ENCODE peak calls at places on chromosomes 5 and 9, in five cellular contexts. L, U, E, B and Y are unnamed samples.

GRCh38 chr9:29575219-29575618 is 2001.9 kb upstream of the C9orf72 start:
- DNase-seq in L (no peak), B (no peak), U (no peak), E (no peak), Y (no peak)

GRCh38 chr5:174108765-174109164 is 63.3 kb downstream of the NSG2 start:
- DNase-seq in L (no peak), B (no peak), U (no peak), E (no peak), Y (no peak)

GRCh38 chr9:92190536-92190790 is 75.2 kb upstream of the SPTLC1 start:
- DNase-seq in B (no peak), L (no peak), E (no peak), U (no peak), Y (no peak)

GRCh38 chr9:113910036-113910639 is 34.0 kb downstream of the ZNF618 start:
- DNase-seq in E (no peak), L (peak; percentile 81), B (no peak), U (no peak), Y (no peak)

GRCh38 chr5:149780043-149780737 is 50.1 kb downstream of the PPARGC1B start:
- DNase-seq in U (no peak), E (no peak), B (no peak), L (no peak), Y (no peak)

GRCh38 chr5:138975098-138975847 is 100.1 kb upstream of the LRRTM2 start:
- DNase-seq in B (peak; percentile 50), E (no peak), L (peak; percentile 91), U (no peak), Y (no peak)

GRCh38 chr5:116626272-116626723 is 51.7 kb upstream of the SEMA6A start:
- DNase-seq in U (no peak), B (no peak), L (peak; percentile 71), E (no peak), Y (no peak)

GRCh38 chr9:109791003-109791677 is 11.1 kb downstream of the PALM2AKAP2 start:
- DNase-seq in L (no peak), E (no peak), U (no peak), B (no peak), Y (no peak)

GRCh38 chr9:114301798-114302565 is 20.9 kb upstream of the ORM1 start:
- DNase-seq in L (no peak), E (peak; percentile 18), B (no peak), U (no peak), Y (no peak)

GRCh38 chr9:93223241-93224180 is 39.6 kb downstream of the WNK2 start:
- DNase-seq in U (no peak), E (no peak), B (peak; percentile 86), L (no peak), Y (no peak)

GRCh38 chr9:7058539-7058938 is 300.8 kb downstream of the KDM4C start:
- DNase-seq in E (no peak), B (no peak), U (no peak), L (no peak), Y (no peak)

GRCh38 chr5:150407097-150407720 is 5.5 kb downstream of the CD74 start:
- DNase-seq in E (no peak), B (no peak), U (no peak), L (no peak), Y (no peak)

GRCh38 chr5:42570946-42571625 is 147.8 kb downstream of the GHR start:
- DNase-seq in U (no peak), L (no peak), E (no peak), B (no peak), Y (no peak)

GRCh38 chr9:135085830-135086546 is 1.5 kb upstream of the OLFM1 start:
- DNase-seq in U (no peak), E (peak; percentile 58), B (peak; percentile 67), L (peak; percentile 61), Y (no peak)

GRCh38 chr5:1474183-1474839 is 29.1 kb upstream of the SLC6A3 start:
- DNase-seq in L (no peak), E (no peak), B (no peak), U (no peak), Y (no peak)

GRCh38 chr5:154194348-154195329 is 4.1 kb downstream of the GALNT10 start:
- DNase-seq in L (no peak), E (no peak), B (peak; percentile 35), U (no peak), Y (no peak)

GRCh38 chr9:4127873-4128272 is 172.0 kb downstream of the GLIS3 start:
- DNase-seq in U (no peak), B (no peak), L (no peak), E (no peak), Y (no peak)

GRCh38 chr5:39605966-39606591 is 181.3 kb upstream of the DAB2 start:
- DNase-seq in U (no peak), B (peak; percentile 30), E (no peak), L (peak; percentile 70), Y (no peak)